ENCODE peak calls at places on chromosomes 6 and 20, in ten cellular contexts. P is ascending aorta; M is A549; B is sigmoid colon; A is activated CD8-positive, alpha-beta T cell treated with anti-CD3 and anti-CD28 coated beads for 36 hours; Z is uterus; R is nephron progenitor cell; S is activated B cell treated with CpG ODN at 0.5 μM for 24 hours; F is type B pancreatic cell; L is GM12865. I is an unnamed sample.

GRCh38 chr6:3872370-3872854 is 23.2 kb downstream of the FAM50B start:
- DNase-seq in P (peak; percentile 41), M (no peak), B (no peak), A (no peak), Z (no peak), R (no peak), S (no peak), F (no peak), L (no peak), I (no peak)

GRCh38 chr20:62356948-62357667 is 10.0 kb downstream of the LAMA5 start:
- DNase-seq in P (peak; percentile 91), M (peak; percentile 77), B (peak; percentile 89), A (no peak), Z (peak; percentile 76), R (no peak), S (no peak), F (no peak), L (no peak), I (no peak)

GRCh38 chr6:54060286-54060685 is 51.0 kb upstream of the MLIP start:
- DNase-seq in P (no peak), M (no peak), B (no peak), A (no peak), Z (no peak), R (no peak), S (no peak), F (no peak), L (no peak), I (no peak)

GRCh38 chr6:86949776-86950175 is 12.4 kb downstream of the HTR1E start:
- DNase-seq in P (no peak), M (no peak), B (no peak), A (no peak), Z (no peak), R (no peak), S (no peak), F (no peak), L (no peak), I (no peak)

GRCh38 chr6:136371117-136371696 is 81.6 kb upstream of the BCLAF1 start:
- DNase-seq in P (no peak), M (no peak), B (no peak), A (no peak), Z (no peak), R (no peak), S (no peak), F (no peak), L (no peak), I (no peak)

GRCh38 chr6:124110514-124110913 is 306.8 kb downstream of the NKAIN2 start:
- DNase-seq in P (no peak), M (no peak), B (no peak), A (no peak), Z (no peak), R (no peak), S (no peak), F (no peak), L (no peak), I (no peak)

GRCh38 chr6:15661815-15662245 is 998 bp downstream of the DTNBP1 start:
- DNase-seq in P (no peak), M (no peak), B (no peak), A (no peak), Z (no peak), R (no peak), S (no peak), F (no peak), L (no peak), I (no peak)

GRCh38 chr6:6940031-6940664 is 167.6 kb upstream of the RREB1 start:
- DNase-seq in P (no peak), M (no peak), B (no peak), A (no peak), Z (no peak), R (no peak), S (no peak), F (no peak), L (no peak), I (no peak)

GRCh38 chr20:17885544-17885943 is 83.0 kb downstream of the SNX5 start:
- DNase-seq in P (no peak), M (no peak), B (peak; percentile 70), A (no peak), Z (no peak), R (no peak), S (no peak), F (no peak), L (no peak), I (no peak)

DNA sequence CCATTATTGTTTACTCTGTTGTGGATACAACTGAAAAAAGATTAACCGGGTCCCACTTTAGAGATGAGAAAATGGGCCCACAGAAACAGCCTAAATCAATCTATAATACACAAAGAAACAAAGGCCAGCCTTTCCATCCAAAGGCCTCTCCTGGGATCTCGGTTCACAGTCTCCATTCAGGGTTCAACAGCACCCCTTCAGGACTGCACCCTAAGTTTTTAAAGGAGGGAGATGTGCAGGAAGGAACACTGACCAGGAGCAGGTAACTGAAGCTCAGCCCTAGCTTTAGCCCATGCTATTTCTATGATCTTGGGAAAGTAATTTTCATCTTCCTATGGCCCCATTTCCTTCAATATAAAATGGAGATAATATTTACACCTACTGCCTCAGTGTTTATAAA is 147.7 kb downstream of the BTBD9 start:
- DNase-seq in P (no peak), M (no peak), B (no peak), A (no peak), Z (no peak), R (no peak), S (no peak), F (no peak), L (no peak), I (no peak)
- TF ChIP-seq CTCF in P (no peak), M (no peak), B (no peak), A (no peak), Z (no peak), R (no peak), S (no peak), F (no peak), L (no peak), I (no peak)

GRCh38 chr20:2364014-2364413 is 16.7 kb upstream of the TGM6 start:
- DNase-seq in P (no peak), M (no peak), B (no peak), A (no peak), Z (no peak), R (no peak), S (no peak), F (no peak), L (no peak), I (no peak)

GRCh38 chr20:2361035-2361593 is 19.6 kb upstream of the TGM6 start:
- DNase-seq in P (no peak), M (no peak), B (no peak), A (no peak), Z (no peak), R (no peak), S (no peak), F (no peak), L (no peak), I (no peak)

GRCh38 chr20:2365091-2365490 is 15.6 kb upstream of the TGM6 start:
- DNase-seq in P (no peak), M (no peak), B (no peak), A (no peak), Z (no peak), R (no peak), S (no peak), F (no peak), L (no peak), I (no peak)

GRCh38 chr20:2368621-2369020 is 12.1 kb upstream of the TGM6 start:
- DNase-seq in P (no peak), M (no peak), B (no peak), A (no peak), Z (no peak), R (no peak), S (no peak), F (no peak), L (no peak), I (no peak)

GRCh38 chr20:2365666-2366065 is 15.0 kb upstream of the TGM6 start:
- DNase-seq in P (no peak), M (no peak), B (no peak), A (no peak), Z (no peak), R (no peak), S (no peak), F (no peak), L (no peak), I (no peak)
- TF ChIP-seq CTCF in P (no peak), M (no peak), B (no peak), A (no peak), Z (no peak), R (no peak), S (no peak), F (no peak), L (no peak), I (no peak)

DNA sequence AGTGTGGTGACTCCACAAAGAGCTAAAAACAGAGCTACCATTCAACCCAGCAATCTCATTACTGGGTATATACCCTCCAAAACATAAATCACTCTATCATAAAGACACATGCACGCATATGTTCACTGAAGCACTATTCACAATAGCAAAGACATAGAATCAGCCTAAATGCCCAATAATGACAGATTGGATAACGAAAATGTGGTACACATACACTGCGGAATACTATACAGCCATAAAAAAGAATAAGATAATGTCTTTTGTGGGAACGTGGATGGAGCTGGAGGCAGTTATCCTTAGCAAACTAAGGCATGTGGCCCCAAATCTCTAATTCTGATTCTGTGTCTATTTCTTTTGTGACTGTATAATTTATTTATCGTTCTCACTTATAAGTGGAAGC is 124.5 kb upstream of the PRND start:
- DNase-seq in P (no peak), M (no peak), B (no peak), A (no peak), Z (no peak), R (no peak), S (no peak), F (no peak), L (no peak), I (no peak)
- TF ChIP-seq CTCF in P (no peak), M (no peak), B (no peak), A (no peak), Z (no peak), R (no peak), S (no peak), F (no peak), L (no peak), I (no peak)

GRCh38 chr6:30824698-30825097 is 59.6 kb upstream of the DDR1 start:
- DNase-seq in P (no peak), M (no peak), B (no peak), A (no peak), Z (no peak), R (no peak), S (no peak), F (no peak), L (no peak), I (no peak)

GRCh38 chr6:30820196-30820595 is 64.1 kb upstream of the DDR1 start:
- DNase-seq in P (peak; percentile 86), M (peak; percentile 82), B (no peak), A (no peak), Z (no peak), R (no peak), S (no peak), F (no peak), L (no peak), I (no peak)

GRCh38 chr6:30818426-30818841 is 65.9 kb upstream of the DDR1 start:
- DNase-seq in P (no peak), M (peak; percentile 69), B (no peak), A (no peak), Z (no peak), R (no peak), S (no peak), F (no peak), L (no peak), I (no peak)

GRCh38 chr6:30819287-30819917 is 64.9 kb upstream of the DDR1 start:
- DNase-seq in P (no peak), M (no peak), B (no peak), A (peak; percentile 92), Z (no peak), R (no peak), S (no peak), F (no peak), L (no peak), I (no peak)

GRCh38 chr6:30821862-30822784 is 62.2 kb upstream of the DDR1 start:
- DNase-seq in P (no peak), M (peak; percentile 48), B (no peak), A (no peak), Z (no peak), R (no peak), S (no peak), F (no peak), L (peak; percentile 64), I (peak; percentile 52)
- TF ChIP-seq CTCF in P (peak; percentile 45), M (peak; percentile 54), B (no peak), A (peak; percentile 74), Z (peak; percentile 40), R (peak; percentile 38), S (no peak), F (peak; percentile 71), L (peak; percentile 47), I (peak; percentile 34)